ENCODE peak calls at places on chromosome 20, in eight cellular contexts. A is amniotic stem cell; L is H54; F is OCI-M1; S is activated T-helper 1 cell treated with Interleukin-2 at 50 U/mL for 16 hours; K is central memory CD8-positive, alpha-beta T cell; B is T-helper 2 cell; X is activated naive CD4-positive, alpha-beta T cell treated with anti-CD3 and anti-CD28 coated beads, Interleukin-2, amount 10 ng/mL, durations not matched to agents 7 days and 5 days. H is an unnamed sample.

GRCh38 chr20:31569163-31570020 is 35.7 kb upstream of the ID1 start:
- DNase-seq in A (no peak), L (no peak), F (peak; percentile 71), S (peak; percentile 47), K (peak; percentile 56), B (peak; percentile 45), X (peak; percentile 70), H (no peak)

GRCh38 chr20:19726126-19726525 is 31.9 kb upstream of the RIN2 start:
- DNase-seq in A (no peak), L (peak; percentile 17), F (no peak), S (no peak), K (no peak), B (no peak), X (no peak), H (no peak)

GRCh38 chr20:46621492-46621891 is 29.8 kb downstream of the SLC13A3 start:
- DNase-seq in A (no peak), L (no peak), F (no peak), S (no peak), K (no peak), B (no peak), X (no peak), H (no peak)

GRCh38 chr20:40717343-40717865 is 28.4 kb upstream of the MAFB start:
- DNase-seq in A (no peak), L (no peak), F (no peak), S (no peak), K (no peak), B (no peak), X (no peak), H (no peak)

GRCh38 chr20:36988494-36988966 is 37.0 kb upstream of the SAMHD1 start:
- DNase-seq in A (no peak), L (no peak), F (no peak), S (no peak), K (no peak), B (peak; percentile 50), X (peak; percentile 34), H (no peak)

GRCh38 chr20:6583134-6583738 is 184.2 kb upstream of the BMP2 start:
- DNase-seq in A (peak; percentile 26), L (peak; percentile 4), F (peak; percentile 83), S (no peak), K (no peak), B (peak; percentile 27), X (no peak), H (peak; percentile 17)

GRCh38 chr20:47205577-47206123 is 150.8 kb downstream of the ZMYND8 start:
- DNase-seq in A (peak; percentile 26), L (peak; percentile 75), F (peak; percentile 54), S (peak; percentile 26), K (no peak), B (peak; percentile 11), X (no peak), H (peak; percentile 83)

GRCh38 chr20:46350986-46351267 is 42.6 kb upstream of the CDH22 start:
- DNase-seq in A (no peak), L (no peak), F (no peak), S (no peak), K (no peak), B (no peak), X (no peak), H (no peak)

GRCh38 chr20:60572991-60573390 is 614.8 kb downstream of the CDH26 start:
- DNase-seq in A (no peak), L (no peak), F (no peak), S (no peak), K (no peak), B (no peak), X (no peak), H (no peak)

GRCh38 chr20:38002422-38002821 is 30.8 kb downstream of the TTI1 start:
- DNase-seq in A (no peak), L (no peak), F (no peak), S (no peak), K (no peak), B (no peak), X (no peak), H (no peak)

GRCh38 chr20:845226-845868 is 11.8 kb downstream of the FAM110A start:
- DNase-seq in A (no peak), L (no peak), F (no peak), S (no peak), K (no peak), B (no peak), X (peak; percentile 37), H (peak; percentile 84)

GRCh38 chr20:2865630-2866029 is 7.7 kb upstream of the PTPRA start:
- DNase-seq in A (no peak), L (no peak), F (no peak), S (no peak), K (peak; percentile 37), B (peak; percentile 52), X (no peak), H (no peak)

GRCh38 chr20:62914970-62915457 is 11.3 kb downstream of the DIDO1 start:
- DNase-seq in A (no peak), L (no peak), F (no peak), S (no peak), K (no peak), B (peak; percentile 34), X (peak; percentile 53), H (no peak)

GRCh38 chr20:34708621-34709043 is 4.5 kb downstream of the TP53INP2 start:
- DNase-seq in A (no peak), L (peak; percentile 45), F (peak; percentile 72), S (peak; percentile 41), K (peak; percentile 41), B (peak; percentile 63), X (peak; percentile 73), H (peak; percentile 51)

GRCh38 chr20:5973172-5973571 is 22.7 kb downstream of the MCM8 start:
- DNase-seq in A (no peak), L (no peak), F (no peak), S (no peak), K (no peak), B (no peak), X (no peak), H (no peak)

GRCh38 chr20:14712302-14712739 is 374.9 kb upstream of the FLRT3 start:
- DNase-seq in A (peak; percentile 8), L (no peak), F (no peak), S (no peak), K (no peak), B (no peak), X (no peak), H (no peak)

GRCh38 chr20:16709017-16709416 is 20.8 kb upstream of the SNRPB2 start:
- DNase-seq in A (no peak), L (no peak), F (no peak), S (no peak), K (no peak), B (peak; percentile 89), X (peak; percentile 50), H (no peak)

GRCh38 chr20:36399147-36399968 is 93.2 kb downstream of the DLGAP4 start:
- DNase-seq in A (no peak), L (peak; percentile 84), F (peak; percentile 83), S (no peak), K (no peak), B (peak; percentile 54), X (peak; percentile 68), H (no peak)

GRCh38 chr20:29687438-29687837 is 1570.0 kb upstream of the DEFB115 start:
- DNase-seq in A (no peak), L (no peak), F (no peak), S (no peak), K (no peak), B (no peak), X (no peak), H (no peak)

GRCh38 chr20:39829713-39830112 is 859.3 kb downstream of the MAFB start:
- DNase-seq in A (no peak), L (no peak), F (no peak), S (no peak), K (no peak), B (peak; percentile 59), X (no peak), H (no peak)

GRCh38 chr20:53157443-53158408 is 185.6 kb downstream of the TSHZ2 start:
- DNase-seq in A (no peak), L (peak; percentile 45), F (peak; percentile 57), S (peak; percentile 5), K (peak; percentile 14), B (no peak), X (peak; percentile 47), H (peak; percentile 42)

GRCh38 chr20:47676219-47676721 is 109.0 kb downstream of the SULF2 start:
- DNase-seq in A (no peak), L (no peak), F (no peak), S (no peak), K (no peak), B (no peak), X (no peak), H (no peak)

GRCh38 chr20:48278961-48279481 is 493.7 kb upstream of the SULF2 start:
- DNase-seq in A (no peak), L (no peak), F (no peak), S (no peak), K (no peak), B (no peak), X (no peak), H (no peak)

GRCh38 chr20:18006684-18007083 is 37.9 kb downstream of the MGME1 start:
- DNase-seq in A (no peak), L (no peak), F (no peak), S (no peak), K (no peak), B (no peak), X (no peak), H (no peak)

GRCh38 chr20:61524956-61525666 is 273.1 kb downstream of the CDH4 start:
- DNase-seq in A (no peak), L (no peak), F (no peak), S (no peak), K (no peak), B (no peak), X (no peak), H (no peak)

GRCh38 chr20:19540401-19540800 is 217.7 kb upstream of the RIN2 start:
- DNase-seq in A (no peak), L (no peak), F (no peak), S (no peak), K (no peak), B (no peak), X (no peak), H (no peak)

GRCh38 chr20:48830826-48831318 is 3.1 kb upstream of the PREX1 start:
- DNase-seq in A (no peak), L (no peak), F (no peak), S (no peak), K (no peak), B (no peak), X (no peak), H (no peak)

GRCh38 chr20:47878601-47879004 is 93.3 kb upstream of the SULF2 start:
- DNase-seq in A (no peak), L (peak; percentile 69), F (no peak), S (no peak), K (no peak), B (no peak), X (no peak), H (no peak)

GRCh38 chr20:14199111-14199510 is 138.3 kb downstream of the FLRT3 start:
- DNase-seq in A (no peak), L (no peak), F (no peak), S (no peak), K (no peak), B (no peak), X (no peak), H (no peak)